ENCODE peak calls at places on chromosomes 12 and 14, in six cellular contexts. One of them, this sample, is unnamed.

GRCh38 chr14:64800000-64800399 is 79.7 kb downstream of the SPTB start:
- DNase-seq in fibroblast of lung: peak; percentile 20
- DNase-seq in CD8-positive, alpha-beta T cell: no peak
- DNase-seq in aorta: no peak
- DNase-seq in left ventricle myocardium inferior: peak; percentile 39
- DNase-seq in thoracic aorta: no peak
- DNase-seq in this sample: no peak

GRCh38 chr14:106556665-106557289 is 1030.4 kb downstream of the TMEM121 start:
- DNase-seq in fibroblast of lung: no peak
- DNase-seq in CD8-positive, alpha-beta T cell: peak; percentile 83
- DNase-seq in aorta: no peak
- DNase-seq in left ventricle myocardium inferior: no peak
- DNase-seq in thoracic aorta: no peak
- DNase-seq in this sample: peak; percentile 88

GRCh38 chr14:104341532-104342434 is 203.4 kb downstream of the KIF26A start:
- DNase-seq in fibroblast of lung: no peak
- DNase-seq in CD8-positive, alpha-beta T cell: no peak
- DNase-seq in aorta: no peak
- DNase-seq in left ventricle myocardium inferior: no peak
- DNase-seq in thoracic aorta: no peak
- DNase-seq in this sample: peak; percentile 73

GRCh38 chr12:121038861-121039654 is at the start of gene OASL:
- DNase-seq in fibroblast of lung: peak; percentile 80
- DNase-seq in CD8-positive, alpha-beta T cell: peak; percentile 74
- DNase-seq in aorta: no peak
- DNase-seq in left ventricle myocardium inferior: no peak
- DNase-seq in thoracic aorta: no peak
- DNase-seq in this sample: peak; percentile 73

GRCh38 chr12:115749485-115749884 is 528.0 kb downstream of the MED13L start:
- DNase-seq in fibroblast of lung: peak; percentile 26
- DNase-seq in CD8-positive, alpha-beta T cell: no peak
- DNase-seq in aorta: no peak
- DNase-seq in left ventricle myocardium inferior: no peak
- DNase-seq in thoracic aorta: no peak
- DNase-seq in this sample: no peak

GRCh38 chr14:79896009-79896408 is 315.3 kb downstream of the DIO2 start:
- DNase-seq in fibroblast of lung: peak; percentile 2
- DNase-seq in CD8-positive, alpha-beta T cell: no peak
- DNase-seq in aorta: no peak
- DNase-seq in left ventricle myocardium inferior: no peak
- DNase-seq in thoracic aorta: no peak
- DNase-seq in this sample: no peak

GRCh38 chr14:55077691-55078151 is 26.3 kb downstream of the MAPK1IP1L start:
- DNase-seq in fibroblast of lung: no peak
- DNase-seq in CD8-positive, alpha-beta T cell: no peak
- DNase-seq in aorta: no peak
- DNase-seq in left ventricle myocardium inferior: no peak
- DNase-seq in thoracic aorta: no peak
- DNase-seq in this sample: no peak

GRCh38 chr12:42603246-42603645 is 13.7 kb upstream of the PRICKLE1 start:
- DNase-seq in fibroblast of lung: no peak
- DNase-seq in CD8-positive, alpha-beta T cell: no peak
- DNase-seq in aorta: no peak
- DNase-seq in left ventricle myocardium inferior: no peak
- DNase-seq in thoracic aorta: no peak
- DNase-seq in this sample: no peak

GRCh38 chr12:3520711-3521110 is 29.7 kb downstream of the PRMT8 start:
- DNase-seq in fibroblast of lung: no peak
- DNase-seq in CD8-positive, alpha-beta T cell: no peak
- DNase-seq in aorta: no peak
- DNase-seq in left ventricle myocardium inferior: no peak
- DNase-seq in thoracic aorta: no peak
- DNase-seq in this sample: no peak

GRCh38 chr14:23513005-23513412 is 38.6 kb downstream of the ZFHX2 start:
- DNase-seq in fibroblast of lung: no peak
- DNase-seq in CD8-positive, alpha-beta T cell: no peak
- DNase-seq in aorta: no peak
- DNase-seq in left ventricle myocardium inferior: no peak
- DNase-seq in thoracic aorta: no peak
- DNase-seq in this sample: no peak

GRCh38 chr14:65079788-65080187 is 22.5 kb downstream of the MAX start:
- DNase-seq in fibroblast of lung: no peak
- DNase-seq in CD8-positive, alpha-beta T cell: no peak
- DNase-seq in aorta: no peak
- DNase-seq in left ventricle myocardium inferior: no peak
- DNase-seq in thoracic aorta: no peak
- DNase-seq in this sample: no peak

GRCh38 chr14:85530626-85531025 is 682 bp downstream of the FLRT2 start:
- DNase-seq in fibroblast of lung: no peak
- DNase-seq in CD8-positive, alpha-beta T cell: no peak
- DNase-seq in aorta: no peak
- DNase-seq in left ventricle myocardium inferior: no peak
- DNase-seq in thoracic aorta: no peak
- DNase-seq in this sample: no peak
- H3K27ac ChIP-seq in fibroblast of lung: peak overlapping the region; percentile 34
- H3K27ac ChIP-seq in CD8-positive, alpha-beta T cell: no peak overlapping the region
- H3K27ac ChIP-seq in aorta: no peak overlapping the region
- H3K27ac ChIP-seq in left ventricle myocardium inferior: peak overlapping the region; percentile 69
- H3K27ac ChIP-seq in thoracic aorta: peak overlapping the region; percentile 62
- H3K27ac ChIP-seq in this sample: peak overlapping the region; percentile 59

DNA sequence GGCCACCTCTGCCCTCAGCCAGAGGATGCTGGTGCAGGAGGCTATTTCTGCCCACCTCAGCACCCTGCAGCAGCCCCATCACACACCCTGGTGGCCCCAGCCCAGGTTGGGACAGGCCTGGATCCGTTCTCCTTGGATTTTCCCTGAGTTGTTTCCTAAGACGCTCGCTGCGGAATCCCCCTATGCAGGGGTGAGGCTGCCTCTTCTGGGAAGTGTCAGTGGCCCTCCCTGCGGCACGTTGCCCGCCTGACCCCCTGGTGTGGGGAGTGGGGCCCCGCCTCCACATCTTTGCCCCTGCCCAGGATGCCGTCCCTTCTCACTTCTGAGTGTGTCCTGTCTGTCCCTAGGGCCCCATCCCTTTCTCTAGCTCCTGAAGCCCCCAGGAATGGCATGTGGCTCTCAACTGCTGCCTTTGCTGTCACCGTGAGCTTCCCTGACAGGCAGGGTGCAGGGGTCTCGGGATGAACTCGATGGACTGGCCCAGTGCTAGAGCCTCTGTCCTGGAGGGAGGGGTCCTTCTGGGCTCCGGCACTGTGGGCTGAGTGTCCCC is 594 bp upstream of the EXOC3L4 start:
- DNase-seq in fibroblast of lung: no peak
- DNase-seq in CD8-positive, alpha-beta T cell: no peak
- DNase-seq in aorta: no peak
- DNase-seq in left ventricle myocardium inferior: no peak
- DNase-seq in thoracic aorta: no peak
- DNase-seq in this sample: no peak
- H3K27ac ChIP-seq in fibroblast of lung: no peak overlapping the region
- H3K27ac ChIP-seq in CD8-positive, alpha-beta T cell: no peak overlapping the region
- H3K27ac ChIP-seq in aorta: no peak overlapping the region
- H3K27ac ChIP-seq in left ventricle myocardium inferior: peak overlapping the region; percentile 63
- H3K27ac ChIP-seq in thoracic aorta: no peak overlapping the region
- H3K27ac ChIP-seq in this sample: peak overlapping the region; percentile 67

GRCh38 chr14:81164167-81164774 is 56.5 kb downstream of the GTF2A1 start:
- DNase-seq in fibroblast of lung: peak; percentile 71
- DNase-seq in CD8-positive, alpha-beta T cell: no peak
- DNase-seq in aorta: no peak
- DNase-seq in left ventricle myocardium inferior: no peak
- DNase-seq in thoracic aorta: no peak
- DNase-seq in this sample: peak; percentile 31
- H3K27ac ChIP-seq in fibroblast of lung: no peak overlapping the region
- H3K27ac ChIP-seq in CD8-positive, alpha-beta T cell: no peak overlapping the region
- H3K27ac ChIP-seq in aorta: no peak overlapping the region
- H3K27ac ChIP-seq in left ventricle myocardium inferior: no peak overlapping the region
- H3K27ac ChIP-seq in thoracic aorta: no peak overlapping the region
- H3K27ac ChIP-seq in this sample: no peak overlapping the region

GRCh38 chr14:59215353-59215752 is 26.9 kb downstream of the DAAM1 start:
- DNase-seq in fibroblast of lung: peak; percentile 91
- DNase-seq in CD8-positive, alpha-beta T cell: no peak
- DNase-seq in aorta: peak; percentile 87
- DNase-seq in left ventricle myocardium inferior: peak; percentile 80
- DNase-seq in thoracic aorta: peak; percentile 18
- DNase-seq in this sample: no peak
- H3K27ac ChIP-seq in fibroblast of lung: no peak overlapping the region
- H3K27ac ChIP-seq in CD8-positive, alpha-beta T cell: no peak overlapping the region
- H3K27ac ChIP-seq in aorta: peak overlapping the region; percentile 90
- H3K27ac ChIP-seq in left ventricle myocardium inferior: peak overlapping the region; percentile 79
- H3K27ac ChIP-seq in thoracic aorta: peak overlapping the region; percentile 40
- H3K27ac ChIP-seq in this sample: no peak overlapping the region

GRCh38 chr12:34406996-34407300 is 384.7 kb downstream of the ALG10 start:
- DNase-seq in fibroblast of lung: no peak
- DNase-seq in CD8-positive, alpha-beta T cell: peak; percentile 29
- DNase-seq in aorta: peak; percentile 57
- DNase-seq in left ventricle myocardium inferior: no peak
- DNase-seq in thoracic aorta: no peak
- DNase-seq in this sample: peak; percentile 3
- H3K27ac ChIP-seq in fibroblast of lung: no peak overlapping the region
- H3K27ac ChIP-seq in CD8-positive, alpha-beta T cell: no peak overlapping the region
- H3K27ac ChIP-seq in aorta: no peak overlapping the region
- H3K27ac ChIP-seq in left ventricle myocardium inferior: no peak overlapping the region
- H3K27ac ChIP-seq in thoracic aorta: no peak overlapping the region
- H3K27ac ChIP-seq in this sample: no peak overlapping the region

GRCh38 chr14:91848602-91849001 is 18.7 kb downstream of the TC2N start:
- DNase-seq in fibroblast of lung: no peak
- DNase-seq in CD8-positive, alpha-beta T cell: no peak
- DNase-seq in aorta: no peak
- DNase-seq in left ventricle myocardium inferior: no peak
- DNase-seq in thoracic aorta: no peak
- DNase-seq in this sample: no peak
- H3K27ac ChIP-seq in fibroblast of lung: no peak overlapping the region
- H3K27ac ChIP-seq in CD8-positive, alpha-beta T cell: no peak overlapping the region
- H3K27ac ChIP-seq in aorta: no peak overlapping the region
- H3K27ac ChIP-seq in left ventricle myocardium inferior: no peak overlapping the region
- H3K27ac ChIP-seq in thoracic aorta: no peak overlapping the region
- H3K27ac ChIP-seq in this sample: no peak overlapping the region

GRCh38 chr14:68674538-68675232 is 118.2 kb downstream of the ZFP36L1 start:
- DNase-seq in fibroblast of lung: no peak
- DNase-seq in CD8-positive, alpha-beta T cell: no peak
- DNase-seq in aorta: no peak
- DNase-seq in left ventricle myocardium inferior: no peak
- DNase-seq in thoracic aorta: no peak
- DNase-seq in this sample: no peak
- H3K27ac ChIP-seq in fibroblast of lung: no peak overlapping the region
- H3K27ac ChIP-seq in CD8-positive, alpha-beta T cell: no peak overlapping the region
- H3K27ac ChIP-seq in aorta: no peak overlapping the region
- H3K27ac ChIP-seq in left ventricle myocardium inferior: no peak overlapping the region
- H3K27ac ChIP-seq in thoracic aorta: no peak overlapping the region
- H3K27ac ChIP-seq in this sample: no peak overlapping the region

DNA sequence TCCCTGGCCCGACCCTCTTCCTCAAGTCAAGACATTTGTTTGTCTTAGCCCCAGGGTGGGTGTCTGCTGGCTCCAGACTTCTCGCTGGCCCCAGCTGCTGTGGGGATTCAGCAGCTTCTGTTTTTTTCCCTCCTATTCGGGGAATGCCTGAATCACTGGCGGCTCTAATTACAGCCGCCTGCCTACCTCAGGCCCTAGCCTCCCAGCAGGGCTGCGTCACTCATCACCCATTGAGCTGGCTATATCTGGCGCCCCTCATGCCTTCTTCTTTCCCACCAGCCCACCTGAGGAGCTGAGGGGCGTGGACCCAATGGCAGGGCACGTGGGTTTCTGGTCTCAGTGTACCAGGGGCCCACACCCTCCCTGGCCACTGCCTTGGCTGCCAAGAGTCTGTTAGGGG is 10.1 kb downstream of the KRT80 start:
- DNase-seq in fibroblast of lung: peak; percentile 84
- DNase-seq in CD8-positive, alpha-beta T cell: no peak
- DNase-seq in aorta: no peak
- DNase-seq in left ventricle myocardium inferior: no peak
- DNase-seq in thoracic aorta: no peak
- DNase-seq in this sample: no peak
- H3K27ac ChIP-seq in fibroblast of lung: peak overlapping the region; percentile 79
- H3K27ac ChIP-seq in CD8-positive, alpha-beta T cell: no peak overlapping the region
- H3K27ac ChIP-seq in aorta: no peak overlapping the region
- H3K27ac ChIP-seq in left ventricle myocardium inferior: no peak overlapping the region
- H3K27ac ChIP-seq in thoracic aorta: no peak overlapping the region
- H3K27ac ChIP-seq in this sample: no peak overlapping the region